ENCODE peak calls at places on chromosome 15, in five cellular contexts. O is psoas muscle, B is left lung, V is heart right ventricle, I is IMR-90. D is an unnamed sample.

GRCh38 chr15:47750030-47750739 is 32.9 kb downstream of the SEMA6D start:
- DNase-seq in B (no peak), V (no peak), O (no peak), I (peak; percentile 91), D (peak; percentile 76)

GRCh38 chr15:34206016-34206415 is 3.9 kb downstream of the KATNBL1 start:
- DNase-seq in V (no peak), I (peak; percentile 66), O (no peak), B (no peak), D (no peak)

GRCh38 chr15:33131880-33132279 is 62.6 kb downstream of the FMN1 start:
- DNase-seq in O (no peak), I (peak; percentile 72), B (no peak), V (no peak), D (peak; percentile 62)

GRCh38 chr15:35921051-35921450 is 375.1 kb upstream of the DPH6 start:
- DNase-seq in V (no peak), O (no peak), I (no peak), B (no peak), D (no peak)

GRCh38 chr15:95874625-95875024 is 455.9 kb upstream of the NR2F2 start:
- DNase-seq in O (no peak), V (no peak), B (no peak), I (no peak), D (no peak)

GRCh38 chr15:68510558-68510957 is 68.2 kb upstream of the CORO2B start:
- DNase-seq in B (no peak), O (no peak), I (no peak), V (no peak), D (no peak)

GRCh38 chr15:95141486-95141885 is 910.1 kb downstream of the MCTP2 start:
- DNase-seq in I (peak; percentile 84), O (no peak), V (no peak), B (no peak), D (no peak)

GRCh38 chr15:93048759-93049161 is 40.3 kb downstream of the RGMA start:
- DNase-seq in V (no peak), I (no peak), B (peak; percentile 65), O (no peak), D (no peak)

GRCh38 chr15:51367322-51367976 is 26.0 kb downstream of the GLDN start:
- DNase-seq in B (no peak), I (no peak), O (no peak), V (no peak), D (peak; percentile 23)

GRCh38 chr15:99438691-99439523 is 126.9 kb upstream of the MEF2A start:
- DNase-seq in V (peak; percentile 25), B (no peak), I (no peak), O (peak; percentile 45), D (no peak)

GRCh38 chr15:67188551-67189218 is 65.8 kb downstream of the AAGAB start:
- DNase-seq in V (peak; percentile 75), B (no peak), O (peak; percentile 64), I (peak; percentile 90), D (no peak)

GRCh38 chr15:78811825-78812183 is 540 bp upstream of the ADAMTS7 start:
- DNase-seq in V (peak; percentile 25), O (peak; percentile 60), I (no peak), B (no peak), D (no peak)

GRCh38 chr15:77798847-77799246 is 166.1 kb upstream of the LINGO1 start:
- DNase-seq in I (no peak), V (no peak), B (no peak), O (no peak), D (no peak)

GRCh38 chr15:45794768-45795486 is 160.1 kb downstream of the SQOR start:
- DNase-seq in B (no peak), I (no peak), V (no peak), O (no peak), D (peak; percentile 29)

GRCh38 chr15:55695432-55695831 is 47.5 kb downstream of the PRTG start:
- DNase-seq in I (peak; percentile 5), B (no peak), O (no peak), V (no peak), D (no peak)

GRCh38 chr15:34122771-34123183 is 20.9 kb downstream of the PGBD4 start:
- DNase-seq in I (peak; percentile 97), B (no peak), O (no peak), V (no peak), D (no peak)

GRCh38 chr15:98609144-98609852 is 39.0 kb upstream of the IGF1R start:
- DNase-seq in B (no peak), O (no peak), I (peak; percentile 40), V (no peak), D (no peak)

GRCh38 chr15:70133781-70134180 is 36.1 kb upstream of the TLE3 start:
- DNase-seq in B (no peak), O (no peak), V (no peak), I (no peak), D (no peak)

GRCh38 chr15:92693922-92694331 is 38.4 kb upstream of the FAM174B start:
- DNase-seq in O (no peak), B (no peak), V (no peak), I (peak; percentile 3), D (no peak)

GRCh38 chr15:77851696-77852095 is 219.0 kb upstream of the LINGO1 start:
- DNase-seq in B (peak; percentile 22), I (no peak), O (peak; percentile 19), V (no peak), D (peak; percentile 55)

GRCh38 chr15:80450811-80451321 is 46.7 kb downstream of the ARNT2 start:
- DNase-seq in B (no peak), I (no peak), V (no peak), O (no peak), D (no peak)

GRCh38 chr15:69647160-69647513 is 194.5 kb downstream of the RPLP1 start:
- DNase-seq in V (no peak), I (no peak), O (no peak), B (no peak), D (no peak)

GRCh38 chr15:86756688-86757087 is 677.0 kb downstream of the AGBL1 start:
- DNase-seq in I (no peak), B (no peak), O (no peak), V (no peak), D (no peak)

GRCh38 chr15:76235186-76235826 is 76.0 kb downstream of the ETFA start:
- DNase-seq in B (no peak), O (no peak), I (peak; percentile 53), V (no peak), D (peak; percentile 47)

GRCh38 chr15:44720460-44721185 is 9.3 kb downstream of the B2M start:
- DNase-seq in O (no peak), B (no peak), I (no peak), V (no peak), D (no peak)
- H3K36me3 ChIP-seq in O (peaks cover 15% of the 10 kb centered on the region), B (no peaks in the 10 kb centered on the region), I (peaks cover 19% of the 10 kb centered on the region), V (no peaks in the 10 kb centered on the region), D (peaks cover 15% of the 10 kb centered on the region)

GRCh38 chr15:82535566-82536408 is 4.5 kb downstream of the RPS17 start:
- DNase-seq in I (no peak), O (no peak), B (no peak), V (no peak), D (no peak)

GRCh38 chr15:82537351-82537908 is 2.8 kb downstream of the RPS17 start:
- DNase-seq in B (no peak), O (no peak), V (no peak), I (no peak), D (no peak)

GRCh38 chr15:82538961-82539689 is 1.1 kb downstream of the RPS17 start:
- DNase-seq in B (no peak), O (no peak), V (no peak), I (no peak), D (no peak)

GRCh38 chr15:82533801-82534200 is 6.5 kb downstream of the RPS17 start:
- DNase-seq in V (no peak), O (no peak), B (no peak), I (no peak), D (no peak)

DNA sequence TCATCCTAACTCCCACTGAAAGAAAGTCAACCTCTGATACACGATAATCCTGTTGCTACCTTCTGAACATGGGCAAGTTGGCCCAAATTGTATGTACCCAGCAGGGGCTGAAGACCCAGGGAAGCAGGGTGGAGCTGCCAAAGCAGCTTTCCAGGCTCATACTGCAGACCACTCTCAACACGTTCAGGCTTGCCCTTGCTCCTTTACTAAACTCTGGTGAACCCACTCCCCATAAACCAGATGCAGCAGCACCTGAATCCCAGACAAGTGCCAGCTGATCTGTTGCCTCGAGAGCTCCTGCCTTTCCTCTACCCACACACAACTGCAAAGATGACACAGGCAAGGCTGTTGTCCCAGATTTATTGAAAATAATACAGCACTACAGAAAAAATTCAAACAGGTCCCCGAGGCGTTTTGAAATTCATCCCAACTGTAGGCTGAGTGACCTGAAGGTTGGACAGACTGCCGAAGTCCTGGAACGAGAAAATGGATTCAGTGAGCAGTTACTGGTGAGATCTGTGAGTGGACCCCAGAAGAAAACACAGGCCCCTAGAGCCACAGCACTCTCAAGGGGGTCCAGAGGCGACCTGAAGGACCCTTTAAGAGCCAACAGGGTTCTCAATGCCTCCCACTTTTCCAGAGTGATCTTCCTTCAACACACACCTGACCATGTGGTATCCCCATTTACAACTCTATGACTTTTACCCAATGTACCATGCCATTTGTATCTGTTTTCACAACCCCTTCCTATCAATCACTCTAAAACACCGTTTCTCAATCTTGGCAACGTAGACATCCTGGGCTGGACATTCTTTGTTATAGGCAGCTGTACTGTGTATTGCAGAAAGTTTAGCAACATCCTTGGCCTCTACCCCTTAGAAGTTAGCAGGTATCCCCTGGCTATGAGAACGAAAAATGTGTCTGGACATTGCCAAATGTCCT is 3.6 kb downstream of the RPS17 start:
- DNase-seq in V (no peak), O (no peak), I (no peak), B (no peak), D (no peak)
- H3K27ac ChIP-seq in V (no peak overlapping the region), O (peak overlapping the region; percentile 23), I (peak overlapping the region; percentile 12), B (no peak overlapping the region), D (no peak overlapping the region)

DNA sequence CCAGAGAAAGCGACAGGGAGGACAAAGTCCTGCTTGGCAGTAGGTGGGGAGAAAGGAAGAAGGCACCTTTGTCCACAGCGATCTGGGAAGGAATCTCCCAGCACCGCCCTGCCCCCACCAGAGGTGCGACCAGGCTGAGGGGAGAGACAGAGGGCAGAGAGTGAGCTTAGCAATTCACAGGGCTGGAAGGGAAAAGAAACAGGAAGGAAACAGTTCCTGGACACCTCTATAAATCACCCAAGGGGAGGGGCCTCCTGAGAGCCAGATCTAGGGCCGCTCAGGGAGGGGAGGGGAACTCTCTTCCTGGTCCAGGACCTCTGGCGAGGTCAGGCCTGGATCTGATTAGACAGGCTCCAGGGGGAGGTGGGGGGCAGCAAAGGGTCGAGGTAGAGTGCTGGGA is 35.4 kb downstream of the RNU5B-1 start:
- DNase-seq in O (no peak), B (peak; percentile 15), V (no peak), I (no peak), D (peak; percentile 37)
- H3K4me3 ChIP-seq in O (no peak overlapping the region), B (no peak overlapping the region), V (no peak overlapping the region), I (no peak overlapping the region), D (no peak overlapping the region)

GRCh38 chr15:44569316-44569715 is 32.4 kb downstream of the EIF3J start:
- DNase-seq in I (no peak), B (no peak), V (no peak), O (no peak), D (no peak)

GRCh38 chr15:44565387-44566169 is 28.6 kb downstream of the EIF3J start:
- DNase-seq in O (no peak), V (no peak), B (no peak), I (no peak), D (no peak)

GRCh38 chr15:44568338-44568737 is 31.4 kb downstream of the EIF3J start:
- DNase-seq in I (no peak), O (no peak), V (no peak), B (no peak), D (no peak)

DNA sequence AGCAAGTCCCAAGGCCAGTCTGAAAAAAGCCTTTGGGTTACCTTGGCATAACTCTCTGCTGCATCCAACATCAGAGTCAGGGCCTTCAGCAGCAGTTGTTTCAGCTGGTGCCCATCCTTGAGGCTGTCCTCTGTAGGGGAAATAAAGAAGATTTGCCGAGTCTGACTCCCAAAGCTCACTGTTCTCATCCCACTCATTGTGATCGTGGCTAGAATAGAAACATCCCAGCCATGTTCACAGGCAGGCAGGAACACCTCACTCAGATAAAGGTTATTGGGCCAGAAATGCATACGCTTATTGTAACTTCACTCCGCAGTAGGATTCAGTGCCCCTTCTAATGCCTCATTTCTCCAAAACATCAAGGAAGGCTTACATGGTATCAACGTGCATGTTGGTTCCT is 29.2 kb downstream of the EIF3J start:
- DNase-seq in B (no peak), I (no peak), V (no peak), O (no peak), D (no peak)
- H3K36me3 ChIP-seq in B (peaks cover 7% of the 10 kb centered on the region), I (peaks cover 60% of the 10 kb centered on the region), V (peaks cover 10% of the 10 kb centered on the region), O (peaks cover 10% of the 10 kb centered on the region), D (peaks cover 31% of the 10 kb centered on the region)

D was measured in small intestine.